ENCODE peak calls at places on chromosomes 4 and X, in ten cellular contexts. P is MM.1S; S is IMR-90; K is K562; L is heart right ventricle; A is pancreas; D is BE2C; C is breast epithelium; F is CD4-positive, alpha-beta T cell; Z is esophagus squamous epithelium. Q is an unnamed sample. For H3K9me3, the result is how much of the 10 kb centered on the place peaks cover.

GRCh38 chr4:150547154-150547838 is 34.7 kb upstream of the MAB21L2 start:
- DNase-seq in P (no peak), S (no peak), K (no peak), L (no peak), A (no peak), D (no peak), C (no peak), F (no peak), Z (no peak), Q (no peak)

GRCh38 chrX:53984895-53985294 is 59.4 kb downstream of the PHF8 start:
- DNase-seq in P (no peak), S (no peak), K (no peak), L (no peak), A (no peak), D (no peak), C (no peak), F (no peak), Z (no peak), Q (no peak)

GRCh38 chr4:26978387-26979071 is 117.9 kb downstream of the STIM2 start:
- DNase-seq in P (no peak), S (no peak), K (no peak), L (no peak), A (no peak), D (no peak), C (no peak), F (no peak), Z (no peak), Q (no peak)

GRCh38 chr4:89929425-89930272 is 35.0 kb downstream of the MMRN1 start:
- DNase-seq in P (peak), S (no peak), K (no peak), L (no peak), A (no peak), D (no peak), C (no peak), F (no peak), Z (no peak), Q (no peak)

GRCh38 chr4:37876156-37876555 is 14.7 kb upstream of the TBC1D1 start:
- DNase-seq in P (no peak), S (peak), K (no peak), L (no peak), A (no peak), D (no peak), C (no peak), F (no peak), Z (no peak), Q (no peak)

GRCh38 chrX:37879692-37880091 is 32.3 kb upstream of the DYNLT3 start:
- DNase-seq in P (no peak), S (no peak), K (no peak), L (no peak), A (no peak), D (no peak), C (no peak), F (no peak), Z (no peak), Q (no peak)

GRCh38 chrX:131316260-131316659 is 27.2 kb upstream of the IGSF1 start:
- DNase-seq in P (no peak), S (no peak), K (no peak), L (no peak), A (no peak), D (no peak), C (no peak), F (no peak), Z (no peak), Q (no peak)

GRCh38 chr4:137307806-137308205 is 224.5 kb downstream of the PCDH18 start:
- DNase-seq in P (no peak), S (peak), K (no peak), L (peak), A (no peak), D (no peak), C (no peak), F (no peak), Z (no peak), Q (no peak)

GRCh38 chrX:18701621-18702361 is 5.7 kb upstream of the PPEF1 start:
- DNase-seq in P (no peak), S (peak), K (no peak), L (peak), A (peak), D (peak), C (no peak), F (no peak), Z (no peak), Q (no peak)

GRCh38 chrX:21855937-21856415 is at the start of gene YY2:
- DNase-seq in P (no peak), S (no peak), K (no peak), L (no peak), A (no peak), D (no peak), C (no peak), F (no peak), Z (no peak), Q (no peak)

GRCh38 chr4:184745747-184746531 is 12.0 kb upstream of the CENPU start:
- DNase-seq in P (peak), S (peak), K (peak), L (peak), A (peak), D (peak), C (peak), F (peak), Z (no peak), Q (peak)

GRCh38 chrX:13142891-13143290 is 98.5 kb upstream of the FAM9C start:
- DNase-seq in P (no peak), S (no peak), K (no peak), L (no peak), A (no peak), D (no peak), C (no peak), F (no peak), Z (no peak), Q (no peak)

GRCh38 chrX:13147758-13148157 is 103.3 kb upstream of the FAM9C start:
- DNase-seq in P (no peak), S (peak), K (no peak), L (no peak), A (no peak), D (no peak), C (no peak), F (no peak), Z (no peak), Q (no peak)

GRCh38 chrX:13149702-13150101 is 105.3 kb upstream of the FAM9C start:
- DNase-seq in P (no peak), S (no peak), K (no peak), L (no peak), A (no peak), D (no peak), C (no peak), F (no peak), Z (no peak), Q (no peak)

GRCh38 chrX:13144927-13145659 is 100.7 kb upstream of the FAM9C start:
- DNase-seq in P (no peak), S (peak), K (no peak), L (no peak), A (no peak), D (no peak), C (no peak), F (no peak), Z (no peak), Q (no peak)

GRCh38 chrX:13147147-13147546 is 102.7 kb upstream of the FAM9C start:
- DNase-seq in P (no peak), S (no peak), K (no peak), L (no peak), A (no peak), D (no peak), C (no peak), F (no peak), Z (no peak), Q (no peak)
- H3K9me3 ChIP-seq in P (under half), S (under half), K (under half), L (under half), A (under half), D (under half), C (under half), F (under half), Z (under half), Q (under half)

GRCh38 chrX:73852022-73852421 is 289.0 kb downstream of the CHIC1 start:
- DNase-seq in P (no peak), S (no peak), K (no peak), L (no peak), A (no peak), D (no peak), C (no peak), F (no peak), Z (no peak), Q (no peak)
- H3K9me3 ChIP-seq in P (under half), S (under half), K (under half), L (under half), A (under half), D (under half), C (under half), F (under half), Z (under half), Q (under half)

GRCh38 chr4:75634951-75635350 is 4.6 kb upstream of the CDKL2 start:
- DNase-seq in P (no peak), S (peak), K (no peak), L (no peak), A (no peak), D (no peak), C (no peak), F (no peak), Z (no peak), Q (no peak)
- H3K9me3 ChIP-seq in P (under half), S (under half), K (under half), L (under half), A (under half), D (under half), C (under half), F (under half), Z (under half), Q (under half)

GRCh38 chr4:142126890-142127497 is 490.6 kb downstream of the IL15 start:
- DNase-seq in P (peak), S (peak), K (peak), L (peak), A (no peak), D (peak), C (peak), F (peak), Z (no peak), Q (peak)
- H3K9me3 ChIP-seq in P (under half), S (under half), K (under half), L (under half), A (under half), D (under half), C (under half), F (under half), Z (under half), Q (under half)

GRCh38 chr4:166493828-166494432 is 620.9 kb downstream of the TLL1 start:
- DNase-seq in P (no peak), S (no peak), K (no peak), L (no peak), A (no peak), D (no peak), C (no peak), F (no peak), Z (no peak), Q (no peak)
- H3K9me3 ChIP-seq in P (under half), S (under half), K (under half), L (under half), A (under half), D (under half), C (under half), F (under half), Z (under half), Q (under half)

DNA sequence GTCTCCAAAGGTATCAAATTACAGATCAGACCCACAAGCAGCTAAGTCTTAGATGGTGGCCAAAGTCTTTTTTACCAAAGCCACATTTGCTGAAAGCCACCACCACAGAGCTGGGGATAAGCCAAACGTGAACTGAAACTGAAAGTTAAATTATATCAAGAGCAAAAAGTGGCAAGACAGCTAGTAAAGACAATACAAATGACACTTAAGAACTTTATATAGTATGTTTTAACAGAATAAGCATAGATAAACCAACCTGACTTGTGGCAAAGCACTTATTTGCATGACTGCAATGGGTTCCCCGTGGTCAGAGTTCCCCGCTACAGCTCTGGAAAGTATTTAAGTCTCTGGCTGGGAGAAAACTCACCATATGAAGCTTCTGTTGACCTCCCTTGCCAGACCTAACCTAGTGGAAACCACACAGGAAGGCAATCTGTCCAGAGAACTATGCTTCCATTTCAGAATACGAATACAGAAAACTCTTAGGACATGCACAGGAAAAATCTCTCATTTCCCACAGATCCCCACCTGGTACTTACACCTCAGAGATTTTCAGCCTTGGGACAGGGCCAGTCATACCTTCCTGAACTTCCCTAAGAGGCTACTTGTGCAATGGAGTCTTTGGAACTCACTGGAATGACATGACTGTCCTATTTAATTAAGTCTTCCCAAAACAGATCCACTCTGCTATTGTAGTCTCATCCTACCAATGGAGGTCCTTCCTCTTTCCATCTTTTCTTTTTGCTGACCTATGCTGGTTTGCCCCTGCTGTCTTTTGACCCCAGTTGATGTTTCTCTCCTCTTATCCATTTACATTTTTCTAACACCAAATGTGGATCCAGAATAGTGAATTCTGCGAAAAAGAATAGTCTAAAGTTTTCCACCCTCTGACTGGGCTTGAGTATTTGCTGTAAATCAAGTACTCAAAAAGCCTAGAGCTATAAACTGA is 225.1 kb downstream of the NR3C2 start:
- DNase-seq in P (peak), S (no peak), K (no peak), L (no peak), A (no peak), D (no peak), C (no peak), F (no peak), Z (no peak), Q (no peak)
- H3K9me3 ChIP-seq in P (under half), S (under half), K (under half), L (under half), A (under half), D (under half), C (under half), F (under half), Z (under half), Q (under half)

DNA sequence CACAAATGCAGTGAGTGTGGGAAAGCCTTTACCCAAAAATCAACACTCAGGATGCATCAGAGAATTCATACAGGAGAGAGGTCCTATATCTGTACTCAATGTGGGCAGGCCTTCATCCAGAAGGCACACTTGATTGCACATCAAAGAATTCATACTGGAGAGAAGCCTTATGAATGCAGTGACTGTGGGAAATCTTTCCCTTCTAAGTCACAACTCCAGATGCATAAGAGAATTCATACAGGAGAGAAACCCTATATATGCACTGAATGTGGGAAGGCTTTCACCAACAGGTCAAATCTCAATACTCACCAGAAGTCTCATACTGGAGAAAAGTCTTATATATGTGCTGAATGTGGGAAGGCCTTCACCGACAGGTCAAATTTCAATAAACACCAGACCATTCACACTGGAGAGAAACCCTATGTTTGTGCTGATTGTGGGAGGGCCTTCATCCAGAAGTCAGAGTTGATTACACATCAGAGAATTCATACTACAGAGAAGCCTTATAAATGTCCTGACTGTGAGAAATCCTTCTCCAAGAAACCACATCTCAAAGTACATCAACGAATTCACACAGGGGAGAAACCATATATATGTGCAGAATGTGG is 79.3 kb downstream of the ZNF81 start:
- DNase-seq in P (no peak), S (no peak), K (no peak), L (no peak), A (no peak), D (no peak), C (no peak), F (no peak), Z (no peak), Q (no peak)
- H3K9me3 ChIP-seq in P (under half), S (under half), K (under half), L (under half), A (under half), D (under half), C (under half), F (under half), Z (under half), Q (under half)

DNA sequence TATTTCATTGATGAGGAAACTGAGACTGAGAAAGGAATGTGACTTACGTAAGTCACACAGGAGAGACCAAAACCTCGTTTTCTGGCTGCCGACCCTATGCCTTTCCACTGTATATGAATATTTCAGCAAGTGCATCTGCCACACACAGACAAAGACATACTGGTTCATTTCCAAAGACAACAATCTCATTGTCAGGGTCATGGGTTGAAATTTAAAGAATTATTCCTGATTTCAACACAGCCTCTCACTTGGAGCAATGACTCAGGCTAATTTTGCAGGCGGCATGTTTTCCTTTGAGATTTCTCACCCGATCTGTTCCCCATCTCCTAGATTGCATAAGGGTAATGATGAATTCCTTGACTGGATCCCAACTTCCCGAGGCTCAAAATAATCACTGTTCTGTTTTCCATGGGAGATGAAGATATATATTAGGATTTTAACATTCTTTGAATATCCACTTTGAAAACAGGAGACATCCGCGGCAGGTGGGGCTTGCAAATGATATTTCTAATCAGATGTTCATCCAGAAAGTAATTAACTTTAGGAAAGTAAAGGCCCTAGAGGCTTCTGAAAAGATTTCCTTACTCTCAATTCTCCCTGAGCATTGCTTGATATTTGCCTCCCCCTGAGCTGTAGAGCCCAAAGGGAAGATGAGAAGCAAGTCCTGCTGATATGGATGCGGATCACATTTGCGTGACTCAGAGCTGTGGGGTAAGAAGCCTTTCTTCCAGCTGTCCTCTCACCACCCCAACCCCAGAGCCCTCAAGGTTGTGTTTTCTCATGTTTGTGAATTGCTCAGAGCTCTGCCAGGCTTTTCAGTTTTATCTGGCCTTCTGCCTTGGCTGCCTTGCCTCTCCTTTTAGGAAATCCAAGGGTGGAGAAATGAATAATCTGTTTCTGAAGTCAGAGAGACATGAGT is 361.1 kb upstream of the BOD1L1 start:
- DNase-seq in P (no peak), S (peak), K (no peak), L (peak), A (no peak), D (no peak), C (peak), F (no peak), Z (no peak), Q (no peak)
- H3K9me3 ChIP-seq in P (under half), S (under half), K (under half), L (under half), A (under half), D (under half), C (under half), F (under half), Z (under half), Q (under half)

DNA sequence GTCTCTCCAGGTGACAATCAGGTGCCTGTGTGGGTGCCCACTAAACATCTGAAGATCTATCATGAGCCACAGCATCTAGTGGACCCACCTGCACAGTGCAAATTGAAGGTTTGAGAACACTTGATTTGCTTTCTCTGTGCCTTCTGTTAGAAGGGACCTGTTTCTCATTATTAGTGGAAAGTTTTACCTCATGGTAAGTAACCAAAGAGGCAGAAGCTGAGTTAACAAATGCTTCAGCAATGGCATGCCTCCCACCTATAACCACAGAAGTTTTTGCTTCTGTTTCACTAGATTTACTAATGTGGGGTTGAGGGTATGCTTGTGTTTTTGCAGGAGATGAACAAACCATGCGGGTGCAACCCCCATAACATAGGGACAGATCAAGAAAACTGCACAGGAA is 297.4 kb upstream of the DKK2 start:
- DNase-seq in P (no peak), S (no peak), K (no peak), L (no peak), A (no peak), D (no peak), C (no peak), F (no peak), Z (no peak), Q (no peak)
- H3K9me3 ChIP-seq in P (under half), S (under half), K (under half), L (under half), A (under half), D (under half), C (under half), F (under half), Z (under half), Q (under half)

GRCh38 chr4:98386-98785 is 25.9 kb upstream of the ZNF718 start:
- DNase-seq in P (no peak), S (no peak), K (no peak), L (no peak), A (no peak), D (no peak), C (no peak), F (no peak), Z (no peak), Q (no peak)
- H3K9me3 ChIP-seq in P (under half), S (half or more), K (under half), L (half or more), A (under half), D (under half), C (half or more), F (half or more), Z (half or more), Q (under half)